ENCODE peak calls at places on chromosomes 16 and 17, in nine cellular contexts. N, O, P, M, H, U, A, Y and K are unnamed samples.

GRCh38 chr16:65537336-65537735 is 415.5 kb upstream of the CDH11 start:
- DNase-seq in N (no peak), O (no peak), P (no peak), M (no peak), H (no peak), U (no peak), A (no peak), Y (no peak), K (no peak)

GRCh38 chr17:28385037-28385797 is 13.7 kb downstream of the SARM1 start:
- DNase-seq in N (peak), O (peak), P (no peak), M (peak), H (peak), U (no peak), A (no peak), Y (no peak), K (no peak)

GRCh38 chr17:74527081-74527480 is 4.2 kb downstream of the CD300LB start:
- DNase-seq in N (no peak), O (no peak), P (no peak), M (no peak), H (no peak), U (no peak), A (no peak), Y (no peak), K (no peak)

GRCh38 chr16:66154801-66155200 is 211.7 kb upstream of the CDH5 start:
- DNase-seq in N (no peak), O (no peak), P (no peak), M (no peak), H (no peak), U (peak), A (no peak), Y (no peak), K (no peak)

GRCh38 chr16:17273142-17273561 is 197.6 kb downstream of the XYLT1 start:
- DNase-seq in N (no peak), O (no peak), P (peak), M (no peak), H (no peak), U (peak), A (no peak), Y (no peak), K (no peak)

GRCh38 chr16:67834242-67834614 is 7.9 kb upstream of the THAP11 start:
- DNase-seq in N (no peak), O (no peak), P (no peak), M (no peak), H (no peak), U (no peak), A (no peak), Y (no peak), K (no peak)

GRCh38 chr16:20510323-20510722 is 59.0 kb downstream of the ACSM2A start:
- DNase-seq in N (no peak), O (no peak), P (no peak), M (no peak), H (no peak), U (no peak), A (no peak), Y (no peak), K (no peak)

GRCh38 chr17:72373910-72374741 is 253.3 kb downstream of the SOX9 start:
- DNase-seq in N (no peak), O (no peak), P (no peak), M (no peak), H (no peak), U (no peak), A (no peak), Y (no peak), K (no peak)

GRCh38 chr17:78986048-78986648 is 6.4 kb upstream of the LGALS3BP start:
- DNase-seq in N (no peak), O (no peak), P (peak), M (peak), H (no peak), U (peak), A (peak), Y (no peak), K (no peak)

GRCh38 chr17:44794699-44795413 is 35.2 kb downstream of the GJC1 start:
- DNase-seq in N (no peak), O (peak), P (peak), M (no peak), H (no peak), U (peak), A (no peak), Y (no peak), K (no peak)

GRCh38 chr16:69325784-69326171 is 4.6 kb downstream of the PDF start:
- DNase-seq in N (peak), O (no peak), P (no peak), M (no peak), H (no peak), U (no peak), A (no peak), Y (no peak), K (no peak)

GRCh38 chr17:43779145-43780125 is 658 bp upstream of the DUSP3 start:
- DNase-seq in N (no peak), O (no peak), P (no peak), M (no peak), H (no peak), U (peak), A (no peak), Y (no peak), K (no peak)

GRCh38 chr16:87555647-87556046 is 46.7 kb upstream of the JPH3 start:
- DNase-seq in N (no peak), O (no peak), P (no peak), M (no peak), H (no peak), U (no peak), A (no peak), Y (no peak), K (no peak)

GRCh38 chr16:67372664-67373063 is 20.6 kb downstream of the TPPP3 start:
- DNase-seq in N (no peak), O (no peak), P (no peak), M (no peak), H (no peak), U (no peak), A (peak), Y (no peak), K (no peak)

GRCh38 chr16:19113577-19114358 is at the start of gene ITPRIPL2:
- DNase-seq in N (peak), O (peak), P (no peak), M (peak), H (peak), U (peak), A (no peak), Y (no peak), K (peak)

GRCh38 chr16:11497329-11497805 is 89.4 kb downstream of the LITAF start:
- DNase-seq in N (peak), O (peak), P (peak), M (peak), H (peak), U (peak), A (no peak), Y (no peak), K (peak)

GRCh38 chr17:69724236-69724635 is 309.7 kb downstream of the MAP2K6 start:
- DNase-seq in N (no peak), O (no peak), P (no peak), M (no peak), H (no peak), U (no peak), A (no peak), Y (no peak), K (no peak)

GRCh38 chr17:17876959-17877547 is 40.3 kb upstream of the SREBF1 start:
- DNase-seq in N (no peak), O (no peak), P (no peak), M (peak), H (no peak), U (peak), A (no peak), Y (no peak), K (peak)

GRCh38 chr17:43406676-43407645 is 8.2 kb downstream of the ARL4D start:
- DNase-seq in N (no peak), O (no peak), P (no peak), M (no peak), H (peak), U (peak), A (no peak), Y (no peak), K (no peak)

GRCh38 chr17:13338421-13338820 is 263.3 kb downstream of the HS3ST3A1 start:
- DNase-seq in N (no peak), O (no peak), P (no peak), M (no peak), H (no peak), U (no peak), A (no peak), Y (no peak), K (no peak)

DNA sequence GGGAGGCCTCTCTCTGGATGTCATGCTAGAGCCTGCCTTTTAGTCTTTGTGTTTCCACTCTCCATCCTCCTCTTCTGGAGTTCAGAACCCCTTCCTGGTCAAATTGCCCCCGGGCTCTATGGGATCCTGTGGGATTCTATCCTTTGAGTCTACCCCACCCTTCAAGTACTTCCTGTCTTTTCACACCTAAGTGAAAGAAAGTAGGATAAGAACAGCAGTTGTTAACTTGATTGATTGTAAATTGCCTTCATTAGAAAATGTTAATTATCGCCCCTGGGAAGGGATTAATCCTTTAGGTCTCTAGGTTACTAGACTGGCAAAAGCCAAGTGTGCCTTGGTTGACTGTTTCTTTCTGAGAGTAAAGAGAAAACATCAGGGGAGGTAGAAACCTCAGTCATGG is 30.1 kb downstream of the PRKCB start:
- DNase-seq in N (no peak), O (no peak), P (no peak), M (no peak), H (no peak), U (no peak), A (no peak), Y (no peak), K (no peak)
- H3K27ac ChIP-seq in N (no peak), O (no peak), P (no peak), M (no peak), H (no peak), U (no peak), A (peak), Y (no peak), K (no peak)

GRCh38 chr17:57112994-57113393 is 27.9 kb downstream of the AKAP1 start:
- DNase-seq in N (no peak), O (no peak), P (no peak), M (no peak), H (no peak), U (no peak), A (no peak), Y (no peak), K (no peak)

GRCh38 chr17:57115377-57115776 is 30.3 kb downstream of the AKAP1 start:
- DNase-seq in N (peak), O (no peak), P (no peak), M (no peak), H (no peak), U (no peak), A (no peak), Y (no peak), K (no peak)

GRCh38 chr17:57115916-57116315 is 30.9 kb downstream of the AKAP1 start:
- DNase-seq in N (no peak), O (no peak), P (no peak), M (no peak), H (no peak), U (no peak), A (no peak), Y (no peak), K (no peak)

GRCh38 chr17:57113656-57114055 is 28.6 kb downstream of the AKAP1 start:
- DNase-seq in N (no peak), O (no peak), P (no peak), M (no peak), H (no peak), U (no peak), A (no peak), Y (no peak), K (no peak)

GRCh38 chr17:57114085-57114673 is 29.1 kb downstream of the AKAP1 start:
- DNase-seq in N (no peak), O (no peak), P (no peak), M (peak), H (peak), U (no peak), A (peak), Y (no peak), K (peak)
- TF ChIP-seq CTCF in N (peak), O (peak), P (peak), M (peak), H (peak), U (peak), A (peak), Y (peak), K (peak)

DNA sequence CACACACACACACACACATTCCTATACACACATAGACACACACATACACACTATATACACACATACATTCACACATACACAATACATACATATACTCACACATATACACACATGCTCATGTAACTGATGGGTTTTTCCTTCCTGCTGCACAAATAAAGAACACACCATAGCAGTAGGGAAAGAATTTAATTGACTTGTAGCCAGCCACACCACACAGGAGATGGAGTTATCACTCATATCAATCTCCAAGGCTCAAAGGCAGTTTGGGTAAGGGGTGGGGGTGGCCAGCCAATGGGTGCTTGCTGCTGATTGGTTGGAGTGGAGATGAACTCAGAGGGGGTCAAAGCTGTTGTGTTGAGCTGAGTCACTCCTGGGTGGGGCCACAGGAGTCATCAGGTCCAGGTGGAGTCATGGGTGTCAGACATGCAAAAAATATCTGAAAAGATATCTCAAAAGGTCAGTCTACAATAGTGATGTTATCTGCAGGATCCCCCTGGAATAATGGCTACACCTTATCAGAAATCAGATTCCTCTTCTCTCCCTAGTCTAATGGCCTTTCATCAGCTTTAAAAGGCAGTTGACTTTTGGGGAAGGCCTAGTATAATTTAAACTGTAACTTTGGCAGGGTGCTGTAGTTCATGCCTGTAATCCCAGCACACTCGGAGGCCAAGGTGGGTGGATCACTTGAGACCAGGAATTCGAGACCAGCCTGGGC is 46.1 kb downstream of the WSB1 start:
- DNase-seq in N (no peak), O (no peak), P (no peak), M (no peak), H (no peak), U (no peak), A (no peak), Y (no peak), K (no peak)
- H3K27ac ChIP-seq in N (no peak), O (no peak), P (no peak), M (no peak), H (no peak), U (no peak), A (no peak), Y (no peak), K (no peak)

GRCh38 chr16:27532088-27532810 is 17.5 kb downstream of the GTF3C1 start:
- DNase-seq in N (no peak), O (peak), P (no peak), M (no peak), H (no peak), U (no peak), A (no peak), Y (no peak), K (no peak)
- TF ChIP-seq CTCF in N (no peak), O (no peak), P (no peak), M (no peak), H (no peak), U (no peak), A (no peak), Y (no peak), K (no peak)